ENCODE peak calls at places on chromosomes 3 and 15, in six cellular contexts. P, O, T, D, H and X are unnamed samples.
A peak's percentile ranks its signal among the peaks of the same experiment; 100 is the strongest.

GRCh38 chr15:69469467-69470191 is 17.0 kb downstream of the RPLP1 start:
- DNase-seq in P (peak; percentile 74), O (no peak), T (peak; percentile 50), D (no peak), H (peak; percentile 65), X (no peak)

GRCh38 chr3:10957976-10958749 is 34.4 kb upstream of the SLC6A1 start:
- DNase-seq in P (no peak), O (peak; percentile 38), T (peak; percentile 13), D (no peak), H (no peak), X (no peak)

GRCh38 chr15:68210821-68211655 is 5.9 kb upstream of the CALML4 start:
- DNase-seq in P (no peak), O (peak; percentile 38), T (peak; percentile 73), D (peak; percentile 53), H (no peak), X (no peak)

GRCh38 chr3:185402561-185402960 is 39.6 kb downstream of the MAP3K13 start:
- DNase-seq in P (no peak), O (no peak), T (peak; percentile 43), D (no peak), H (no peak), X (no peak)

GRCh38 chr3:155941354-155941753 is 70.9 kb downstream of the GMPS start:
- DNase-seq in P (no peak), O (no peak), T (no peak), D (no peak), H (no peak), X (no peak)

GRCh38 chr15:25237291-25237978 is 201.4 kb downstream of the UBE3A start:
- DNase-seq in P (no peak), O (no peak), T (no peak), D (no peak), H (no peak), X (no peak)

GRCh38 chr3:137163241-137163916 is 205.6 kb downstream of the IL20RB start:
- DNase-seq in P (no peak), O (no peak), T (peak; percentile 8), D (no peak), H (no peak), X (no peak)

GRCh38 chr15:78291052-78291451 is 8.4 kb downstream of the SKIC8 start:
- DNase-seq in P (no peak), O (no peak), T (no peak), D (no peak), H (no peak), X (no peak)

GRCh38 chr3:106333911-106334618 is 465.3 kb upstream of the CBLB start:
- DNase-seq in P (peak; percentile 92), O (peak; percentile 94), T (peak; percentile 43), D (no peak), H (peak; percentile 94), X (no peak)

GRCh38 chr3:5290915-5291314 is 103.4 kb downstream of the EDEM1 start:
- DNase-seq in P (no peak), O (no peak), T (no peak), D (no peak), H (no peak), X (no peak)

GRCh38 chr3:13134879-13135206 is 61.6 kb upstream of the IQSEC1 start:
- DNase-seq in P (no peak), O (no peak), T (no peak), D (no peak), H (no peak), X (no peak)

GRCh38 chr3:78255403-78255802 is 1215.5 kb downstream of the ROBO2 start:
- DNase-seq in P (peak; percentile 34), O (no peak), T (peak; percentile 83), D (peak; percentile 10), H (no peak), X (peak; percentile 61)

GRCh38 chr3:70832035-70832795 is 519.8 kb upstream of the MDFIC2 start:
- DNase-seq in P (no peak), O (peak; percentile 48), T (peak; percentile 98), D (peak; percentile 59), H (peak; percentile 29), X (peak; percentile 75)

GRCh38 chr15:58269455-58270414 is 131.6 kb downstream of the AQP9 start:
- DNase-seq in P (peak; percentile 53), O (peak; percentile 72), T (peak; percentile 77), D (peak; percentile 56), H (peak; percentile 76), X (no peak)

GRCh38 chr15:89106200-89106599 is 17.9 kb downstream of the ABHD2 start:
- DNase-seq in P (no peak), O (no peak), T (no peak), D (no peak), H (no peak), X (no peak)

GRCh38 chr3:48151807-48152427 is 36.3 kb downstream of the CDC25A start:
- DNase-seq in P (no peak), O (peak; percentile 13), T (peak; percentile 37), D (no peak), H (no peak), X (no peak)

GRCh38 chr15:65211157-65211982 is at the start of gene CILP:
- DNase-seq in P (no peak), O (no peak), T (peak; percentile 41), D (no peak), H (no peak), X (no peak)

GRCh38 chr15:63246691-63247464 is 30.5 kb upstream of the APH1B start:
- DNase-seq in P (peak; percentile 93), O (peak; percentile 27), T (peak; percentile 94), D (no peak), H (peak; percentile 83), X (peak; percentile 80)

GRCh38 chr15:29672446-29672845 is 149.8 kb downstream of the TJP1 start:
- DNase-seq in P (no peak), O (no peak), T (no peak), D (no peak), H (no peak), X (no peak)

GRCh38 chr15:31235298-31236183 is 91.1 kb upstream of the KLF13 start:
- DNase-seq in P (no peak), O (no peak), T (peak; percentile 28), D (no peak), H (no peak), X (no peak)

GRCh38 chr15:39300451-39301153 is 280.3 kb upstream of the THBS1 start:
- DNase-seq in P (peak; percentile 66), O (peak; percentile 87), T (peak; percentile 83), D (peak; percentile 81), H (peak; percentile 49), X (no peak)

GRCh38 chr3:9342696-9343095 is 20.2 kb upstream of the THUMPD3 start:
- DNase-seq in P (no peak), O (peak; percentile 23), T (no peak), D (no peak), H (no peak), X (no peak)

GRCh38 chr3:137110392-137110996 is 152.7 kb downstream of the IL20RB start:
- DNase-seq in P (peak; percentile 31), O (peak; percentile 46), T (peak; percentile 57), D (peak; percentile 16), H (peak; percentile 11), X (no peak)

GRCh38 chr15:56667517-56667916 is 65.8 kb downstream of the ZNF280D start:
- DNase-seq in P (no peak), O (no peak), T (no peak), D (no peak), H (no peak), X (no peak)
- H3K36me3 ChIP-seq in P (peaks cover 3% of the 10 kb centered on the region), O (no peaks in the 10 kb centered on the region), T (peaks cover 23% of the 10 kb centered on the region), D (no peaks in the 10 kb centered on the region), H (peaks cover 4% of the 10 kb centered on the region), X (peaks cover 3% of the 10 kb centered on the region)

GRCh38 chr3:44930911-44931310 is 45.1 kb downstream of the ZDHHC3 start:
- DNase-seq in P (no peak), O (no peak), T (no peak), D (no peak), H (no peak), X (no peak)
- H3K36me3 ChIP-seq in P (peaks cover 51% of the 10 kb centered on the region), O (peaks cover 39% of the 10 kb centered on the region), T (peaks cover 4% of the 10 kb centered on the region), D (no peaks in the 10 kb centered on the region), H (peaks cover 18% of the 10 kb centered on the region), X (peaks cover 22% of the 10 kb centered on the region)

DNA sequence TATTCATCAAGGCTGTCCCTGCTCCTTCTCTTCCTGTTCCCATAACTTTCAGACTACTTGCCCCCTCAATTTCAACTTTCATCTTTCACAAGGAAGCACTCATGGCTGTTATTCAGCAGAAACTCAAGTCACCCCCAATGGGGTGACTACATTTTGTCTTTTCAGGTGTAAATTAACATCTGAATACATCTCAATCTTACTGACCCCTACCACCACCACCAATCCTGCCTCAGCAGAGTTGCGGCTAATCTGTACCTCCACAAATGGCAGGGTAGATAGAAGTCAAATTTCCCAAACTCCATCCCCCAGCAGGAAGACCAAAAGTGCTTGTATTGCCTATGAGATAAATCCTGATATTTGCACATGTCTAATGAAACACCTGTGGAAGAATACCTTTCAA is 19.2 kb downstream of the SOX2 start:
- DNase-seq in P (no peak), O (no peak), T (no peak), D (no peak), H (no peak), X (no peak)
- H3K36me3 ChIP-seq in P (no peaks in the 10 kb centered on the region), O (no peaks in the 10 kb centered on the region), T (no peaks in the 10 kb centered on the region), D (no peaks in the 10 kb centered on the region), H (no peaks in the 10 kb centered on the region), X (no peaks in the 10 kb centered on the region)

DNA sequence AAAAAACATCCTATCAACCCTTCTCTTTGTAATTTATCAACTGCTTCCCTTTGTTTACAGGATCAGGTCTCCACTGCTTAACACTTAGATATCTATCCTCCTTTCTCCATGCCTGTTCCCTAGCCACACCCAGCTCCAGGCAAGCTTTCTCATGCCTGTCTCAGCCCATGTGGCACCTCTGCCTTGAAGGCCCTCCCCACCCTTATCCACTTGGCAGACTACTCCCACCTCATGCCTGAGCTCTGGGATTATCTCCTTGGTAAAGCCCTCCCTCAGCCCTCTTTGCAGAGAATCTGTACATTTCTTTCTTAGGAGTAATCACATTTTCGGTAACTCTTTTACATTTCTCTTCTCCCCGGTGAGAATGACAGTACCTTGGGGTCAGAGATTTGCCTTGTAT is 96.0 kb downstream of the ATP1B3 start:
- DNase-seq in P (peak; percentile 37), O (no peak), T (peak; percentile 22), D (no peak), H (peak; percentile 11), X (no peak)
- H3K36me3 ChIP-seq in P (no peaks in the 10 kb centered on the region), O (no peaks in the 10 kb centered on the region), T (no peaks in the 10 kb centered on the region), D (no peaks in the 10 kb centered on the region), H (no peaks in the 10 kb centered on the region), X (no peaks in the 10 kb centered on the region)

GRCh38 chr3:160851629-160852210 is 95.7 kb downstream of the PPM1L start:
- DNase-seq in P (no peak), O (no peak), T (no peak), D (peak; percentile 4), H (no peak), X (no peak)
- H3K36me3 ChIP-seq in P (no peaks in the 10 kb centered on the region), O (no peaks in the 10 kb centered on the region), T (no peaks in the 10 kb centered on the region), D (no peaks in the 10 kb centered on the region), H (no peaks in the 10 kb centered on the region), X (no peaks in the 10 kb centered on the region)

GRCh38 chr3:194107126-194107525 is 28.8 kb upstream of the HES1 start:
- DNase-seq in P (no peak), O (no peak), T (no peak), D (no peak), H (no peak), X (no peak)
- H3K36me3 ChIP-seq in P (no peaks in the 10 kb centered on the region), O (no peaks in the 10 kb centered on the region), T (no peaks in the 10 kb centered on the region), D (no peaks in the 10 kb centered on the region), H (no peaks in the 10 kb centered on the region), X (no peaks in the 10 kb centered on the region)